ENCODE peak calls at places on chromosomes 12 and 14, in six cellular contexts. J, P, G, T, X and F are unnamed samples.

GRCh38 chr12:39623919-39624318 is 4.3 kb upstream of the ABCD2 start:
- DNase-seq in J (no peak), P (no peak), G (no peak), T (no peak), X (no peak), F (no peak)

GRCh38 chr12:31119531-31120211 is 46.0 kb downstream of the DDX11 start:
- DNase-seq in J (no peak), P (no peak), G (peak; percentile 50), T (no peak), X (no peak), F (no peak)

GRCh38 chr14:92717571-92718042 is 30.8 kb downstream of the LGMN start:
- DNase-seq in J (no peak), P (no peak), G (no peak), T (no peak), X (no peak), F (no peak)

GRCh38 chr14:83660597-83660996 is 1869.3 kb upstream of the FLRT2 start:
- DNase-seq in J (no peak), P (no peak), G (no peak), T (no peak), X (no peak), F (no peak)

GRCh38 chr12:14756331-14757143 is 46.7 kb downstream of the WBP11 start:
- DNase-seq in J (no peak), P (peak; percentile 45), G (peak; percentile 22), T (peak; percentile 5), X (no peak), F (no peak)

GRCh38 chr14:96693986-96694385 is 103.2 kb upstream of the VRK1 start:
- DNase-seq in J (no peak), P (peak; percentile 7), G (no peak), T (no peak), X (no peak), F (no peak)

GRCh38 chr12:58765653-58766554 is 154.4 kb downstream of the LRIG3 start:
- DNase-seq in J (no peak), P (peak; percentile 96), G (no peak), T (no peak), X (no peak), F (no peak)

GRCh38 chr12:107912421-107913004 is 138.0 kb downstream of the ASCL4 start:
- DNase-seq in J (no peak), P (no peak), G (peak; percentile 69), T (peak; percentile 88), X (no peak), F (peak; percentile 28)

GRCh38 chr14:85415015-85415712 is 114.8 kb upstream of the FLRT2 start:
- DNase-seq in J (no peak), P (peak; percentile 64), G (no peak), T (no peak), X (peak; percentile 17), F (no peak)

GRCh38 chr12:105107176-105107496 is 395 bp upstream of the WASHC4 start:
- DNase-seq in J (no peak), P (no peak), G (peak; percentile 67), T (peak; percentile 49), X (no peak), F (peak; percentile 26)

GRCh38 chr14:64758711-64759554 is 54.7 kb downstream of the PLEKHG3 start:
- DNase-seq in J (no peak), P (peak; percentile 72), G (peak; percentile 84), T (no peak), X (no peak), F (no peak)

GRCh38 chr12:65518771-65519170 is 240.3 kb downstream of the MSRB3 start:
- DNase-seq in J (no peak), P (no peak), G (no peak), T (no peak), X (no peak), F (no peak)

GRCh38 chr12:55037349-55037748 is 17.6 kb downstream of the NEUROD4 start:
- DNase-seq in J (no peak), P (no peak), G (no peak), T (no peak), X (no peak), F (no peak)

GRCh38 chr14:101733211-101733610 is 28.3 kb upstream of the PPP2R5C start:
- DNase-seq in J (no peak), P (no peak), G (no peak), T (no peak), X (no peak), F (peak; percentile 21)

GRCh38 chr14:68665792-68666195 is 127.1 kb downstream of the ZFP36L1 start:
- DNase-seq in J (no peak), P (peak; percentile 6), G (no peak), T (no peak), X (no peak), F (no peak)

GRCh38 chr14:23357261-23357660 is 4.6 kb upstream of the SLC22A17 start:
- DNase-seq in J (no peak), P (no peak), G (no peak), T (no peak), X (no peak), F (no peak)

GRCh38 chr14:94768521-94769412 is 1.1 kb downstream of the GSC start:
- DNase-seq in J (no peak), P (no peak), G (no peak), T (no peak), X (no peak), F (no peak)

GRCh38 chr12:111788178-111788654 is 21.5 kb downstream of the ALDH2 start:
- DNase-seq in J (no peak), P (no peak), G (peak; percentile 48), T (no peak), X (no peak), F (no peak)

GRCh38 chr12:11684393-11684792 is 34.9 kb downstream of the ETV6 start:
- DNase-seq in J (no peak), P (no peak), G (no peak), T (no peak), X (no peak), F (no peak)

DNA sequence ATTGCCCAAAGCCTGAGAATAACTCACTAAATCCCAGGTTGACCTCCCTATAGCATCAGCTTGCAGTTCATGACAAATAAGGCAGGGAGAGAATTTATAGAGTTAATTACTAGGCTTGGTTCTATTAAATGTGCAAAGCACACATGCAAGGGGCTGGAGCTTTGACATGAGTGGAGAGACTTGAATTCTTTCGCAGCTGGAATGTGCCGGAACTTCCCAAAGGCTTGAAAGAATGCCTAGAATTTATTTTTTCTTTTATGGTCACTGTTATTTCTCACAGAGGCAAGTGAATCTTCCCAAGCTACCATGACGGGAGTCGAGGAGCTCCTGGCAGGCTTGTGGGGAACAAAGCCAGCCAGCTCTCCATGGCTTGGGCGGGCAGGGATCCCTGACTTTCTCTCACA is 95.5 kb upstream of the USP44 start:
- DNase-seq in J (no peak), P (no peak), G (no peak), T (no peak), X (no peak), F (no peak)
- TF ChIP-seq JUND in J (no peak), P (no peak), G (no peak), T (no peak), X (no peak), F (no peak)

DNA sequence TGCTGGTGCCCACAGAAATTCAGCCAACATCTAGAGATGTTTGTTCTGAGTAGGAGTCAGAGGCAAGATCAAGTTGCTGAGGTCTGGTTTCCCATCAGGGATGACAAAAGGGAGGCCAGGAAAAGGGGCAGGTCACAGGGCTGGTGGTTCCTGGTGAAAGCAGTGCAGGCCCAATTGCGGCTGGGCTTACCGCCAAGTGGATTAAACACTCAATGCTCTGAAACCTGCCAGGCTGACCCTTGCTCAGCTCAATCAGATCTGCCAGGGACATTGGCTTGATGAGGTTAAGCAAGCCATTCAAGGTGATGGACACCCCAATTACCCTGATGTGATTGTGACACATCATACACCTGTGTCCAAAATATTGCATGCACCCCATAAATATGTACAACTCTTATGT is 5.5 kb upstream of the OAS1 start:
- DNase-seq in J (no peak), P (no peak), G (no peak), T (no peak), X (no peak), F (no peak)
- TF ChIP-seq MAX in J (no peak), P (no peak), G (no peak), T (no peak), X (no peak), F (no peak)

GRCh38 chr14:33588771-33589170 is 362.1 kb downstream of the EGLN3 start:
- DNase-seq in J (no peak), P (no peak), G (no peak), T (no peak), X (no peak), F (no peak)

GRCh38 chr14:33590891-33591630 is 359.8 kb downstream of the EGLN3 start:
- DNase-seq in J (no peak), P (no peak), G (no peak), T (no peak), X (no peak), F (no peak)

GRCh38 chr14:33587761-33588160 is 363.1 kb downstream of the EGLN3 start:
- DNase-seq in J (no peak), P (no peak), G (no peak), T (no peak), X (no peak), F (no peak)

GRCh38 chr14:33586806-33587205 is 364.1 kb downstream of the EGLN3 start:
- DNase-seq in J (no peak), P (no peak), G (no peak), T (no peak), X (no peak), F (no peak)

DNA sequence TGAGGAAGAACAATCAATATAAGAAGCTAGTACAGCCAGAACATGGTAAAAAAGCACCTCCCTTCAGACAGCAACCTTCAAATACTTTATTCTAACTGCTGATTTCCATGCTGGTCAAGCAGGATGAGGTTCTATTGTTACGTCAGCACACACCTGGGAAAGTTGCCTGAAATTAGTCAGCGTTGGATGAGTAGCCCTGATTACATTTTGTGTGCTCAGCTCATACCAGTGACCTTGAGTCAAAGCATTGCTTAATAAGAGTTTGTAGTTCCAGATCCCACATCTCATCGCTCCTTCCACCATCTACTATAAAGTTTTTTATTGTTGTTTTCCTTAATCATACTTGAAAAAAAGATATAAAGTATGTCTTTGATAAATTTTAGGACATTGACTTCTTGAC is 361.5 kb downstream of the EGLN3 start:
- DNase-seq in J (no peak), P (no peak), G (no peak), T (no peak), X (no peak), F (no peak)
- TF ChIP-seq JUND in J (no peak), P (no peak), G (no peak), T (no peak), X (no peak), F (no peak)

GRCh38 chr14:72634910-72635647 is 258.8 kb downstream of the DPF3 start:
- DNase-seq in J (peak; percentile 57), P (no peak), G (no peak), T (no peak), X (no peak), F (no peak)

GRCh38 chr14:72632727-72633126 is 261.2 kb downstream of the DPF3 start:
- DNase-seq in J (no peak), P (no peak), G (no peak), T (no peak), X (no peak), F (no peak)

GRCh38 chr14:72636094-72636493 is 257.8 kb downstream of the DPF3 start:
- DNase-seq in J (no peak), P (no peak), G (no peak), T (no peak), X (no peak), F (no peak)

GRCh38 chr14:72631401-72631800 is 262.5 kb downstream of the DPF3 start:
- DNase-seq in J (no peak), P (no peak), G (no peak), T (no peak), X (no peak), F (no peak)

DNA sequence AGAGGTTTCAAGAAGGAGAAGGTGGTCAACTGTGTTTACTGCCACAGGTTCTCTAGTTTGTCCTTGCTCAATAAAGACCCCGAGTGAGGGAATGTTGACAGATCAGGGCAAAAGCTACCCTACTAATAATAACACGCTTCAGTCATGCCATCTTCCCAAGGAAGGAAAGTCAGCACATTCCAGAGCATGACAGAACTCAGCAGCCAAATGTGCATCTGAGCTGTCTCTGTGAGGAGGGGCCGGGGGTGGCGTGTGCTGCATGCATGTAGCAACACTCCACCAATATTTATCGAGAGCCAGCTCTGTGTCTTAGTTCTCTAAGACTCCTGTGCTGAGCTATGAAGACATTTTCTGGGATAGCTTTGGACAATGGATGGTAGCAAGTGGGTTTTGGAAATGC is 260.4 kb downstream of the DPF3 start:
- DNase-seq in J (no peak), P (no peak), G (no peak), T (no peak), X (no peak), F (no peak)
- TF ChIP-seq MAX in J (no peak), P (no peak), G (no peak), T (no peak), X (no peak), F (no peak)